ENCODE peak calls at places on chromosomes 3 and 15, in ten cellular contexts. C is GM13976, E is fibroblast of mammary gland, S is fibroblast of lung, V is uterus, D is upper lobe of right lung, K is cardiac muscle cell, N is ascending aorta, P is ovary, Q is B cell. X is an unnamed sample.

GRCh38 chr15:73704869-73705645 is 20.9 kb downstream of the CD276 start:
- DNase-seq in C (peak), E (peak), S (peak), V (peak), D (peak), K (peak), N (no peak), P (peak), Q (peak), X (peak)

GRCh38 chr15:93296786-93297500 is 207.9 kb upstream of the RGMA start:
- DNase-seq in C (no peak), E (no peak), S (no peak), V (no peak), D (no peak), K (no peak), N (no peak), P (no peak), Q (no peak), X (no peak)

GRCh38 chr3:144270100-144270499 is 298.5 kb downstream of the DIPK2A start:
- DNase-seq in C (no peak), E (no peak), S (no peak), V (no peak), D (no peak), K (no peak), N (no peak), P (no peak), Q (no peak), X (no peak)

GRCh38 chr15:81612631-81613030 is 238.6 kb upstream of the TMC3 start:
- DNase-seq in C (no peak), E (no peak), S (no peak), V (no peak), D (no peak), K (no peak), N (no peak), P (no peak), Q (no peak), X (no peak)

GRCh38 chr3:25350741-25351140 is 77.3 kb upstream of the RARB start:
- DNase-seq in C (no peak), E (no peak), S (no peak), V (no peak), D (no peak), K (no peak), N (no peak), P (no peak), Q (no peak), X (no peak)

GRCh38 chr3:177483182-177483967 is 286.1 kb upstream of the TBL1XR1 start:
- DNase-seq in C (no peak), E (no peak), S (no peak), V (no peak), D (no peak), K (no peak), N (no peak), P (no peak), Q (no peak), X (no peak)

GRCh38 chr3:130480736-130481135 is 36.2 kb upstream of the COL6A6 start:
- DNase-seq in C (no peak), E (peak), S (peak), V (peak), D (no peak), K (peak), N (no peak), P (peak), Q (no peak), X (no peak)

GRCh38 chr3:72547183-72547582 is 301.1 kb downstream of the SHQ1 start:
- DNase-seq in C (no peak), E (no peak), S (no peak), V (no peak), D (no peak), K (no peak), N (no peak), P (no peak), Q (no peak), X (no peak)

GRCh38 chr15:69612112-69612511 is 159.5 kb downstream of the RPLP1 start:
- DNase-seq in C (no peak), E (no peak), S (no peak), V (no peak), D (no peak), K (peak), N (no peak), P (no peak), Q (no peak), X (no peak)

GRCh38 chr3:46882377-46883015 is 5.0 kb downstream of the PTH1R start:
- DNase-seq in C (no peak), E (peak), S (peak), V (peak), D (no peak), K (peak), N (no peak), P (peak), Q (no peak), X (peak)

GRCh38 chr3:124878561-124879394 is 8.4 kb downstream of the ITGB5 start:
- DNase-seq in C (no peak), E (peak), S (peak), V (peak), D (no peak), K (no peak), N (no peak), P (no peak), Q (no peak), X (no peak)

GRCh38 chr3:126538966-126539365 is 15.0 kb downstream of the CHST13 start:
- DNase-seq in C (no peak), E (no peak), S (no peak), V (no peak), D (no peak), K (no peak), N (no peak), P (no peak), Q (peak), X (no peak)

GRCh38 chr3:187150599-187150998 is 11.3 kb upstream of the RPL39L start:
- DNase-seq in C (no peak), E (no peak), S (no peak), V (no peak), D (no peak), K (no peak), N (no peak), P (no peak), Q (peak), X (no peak)

GRCh38 chr3:29764603-29765254 is 483.9 kb downstream of the RBMS3 start:
- DNase-seq in C (no peak), E (peak), S (peak), V (no peak), D (no peak), K (no peak), N (no peak), P (no peak), Q (no peak), X (no peak)

GRCh38 chr3:13572926-13573623 is 24.1 kb downstream of the FBLN2 start:
- DNase-seq in C (no peak), E (no peak), S (no peak), V (no peak), D (no peak), K (no peak), N (no peak), P (no peak), Q (no peak), X (no peak)

DNA sequence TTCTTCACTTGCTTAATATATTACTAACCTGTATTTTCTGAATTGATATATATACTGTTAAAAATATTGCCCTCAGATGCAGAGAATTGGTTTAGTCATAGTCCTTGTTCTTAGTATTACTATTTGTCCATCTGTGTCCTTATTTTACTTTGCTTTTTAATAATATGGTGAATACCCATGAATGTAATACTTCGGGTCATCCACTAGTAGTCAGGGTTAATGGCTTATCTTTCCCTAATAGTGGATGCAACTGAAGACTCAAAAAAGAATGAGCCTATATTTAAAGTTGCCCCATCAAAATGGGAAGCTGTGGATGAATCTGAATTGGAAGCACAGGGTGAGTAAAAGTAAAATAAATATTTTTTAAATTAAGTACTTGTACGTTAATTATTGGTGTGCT is 36.5 kb downstream of the U2SURP start:
- DNase-seq in C (no peak), E (peak), S (no peak), V (no peak), D (no peak), K (no peak), N (no peak), P (no peak), Q (no peak), X (no peak)
- TF ChIP-seq CTCF in C (no peak), E (peak), S (no peak), V (no peak), D (no peak), K (no peak), N (no peak), P (no peak), Q (peak), X (no peak)

GRCh38 chr3:179324270-179324754 is 1.5 kb downstream of the ZNF639 start:
- DNase-seq in C (peak), E (peak), S (peak), V (no peak), D (no peak), K (no peak), N (no peak), P (no peak), Q (no peak), X (peak)

GRCh38 chr3:179318876-179319275 is 4.0 kb upstream of the ZNF639 start:
- DNase-seq in C (no peak), E (no peak), S (no peak), V (no peak), D (no peak), K (no peak), N (no peak), P (no peak), Q (no peak), X (no peak)

GRCh38 chr3:179322481-179323196 is at the start of gene ZNF639:
- DNase-seq in C (peak), E (peak), S (peak), V (peak), D (peak), K (peak), N (peak), P (peak), Q (peak), X (peak)

GRCh38 chr3:179321585-179322322 is 1.1 kb upstream of the ZNF639 start:
- DNase-seq in C (peak), E (peak), S (peak), V (peak), D (no peak), K (peak), N (no peak), P (no peak), Q (no peak), X (no peak)

GRCh38 chr3:179323197-179323901 is 518 bp downstream of the ZNF639 start:
- DNase-seq in C (peak), E (peak), S (peak), V (peak), D (peak), K (peak), N (peak), P (peak), Q (peak), X (peak)
- TF ChIP-seq CTCF in C (no peak), E (no peak), S (no peak), V (no peak), D (no peak), K (no peak), N (no peak), P (no peak), Q (no peak), X (peak)

DNA sequence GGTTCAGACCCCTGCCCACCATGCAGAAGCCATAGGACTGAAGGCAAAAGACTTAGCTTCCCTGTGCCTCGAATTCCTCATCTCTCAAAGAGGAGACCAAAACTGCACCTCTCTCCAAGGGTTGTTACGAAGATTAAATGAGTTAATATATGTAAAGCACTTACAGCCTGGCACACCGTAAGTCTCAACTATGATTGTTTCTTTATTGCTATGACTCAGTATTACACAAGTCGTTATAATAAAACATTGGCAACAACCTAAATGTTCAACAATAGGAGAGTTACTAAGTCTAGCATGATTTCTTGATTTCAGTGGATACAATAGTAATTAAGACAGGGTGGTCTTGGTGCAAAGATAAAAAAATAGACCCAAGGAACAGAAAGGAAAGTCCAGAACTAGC is 19.6 kb upstream of the FGD5 start:
- DNase-seq in C (no peak), E (peak), S (no peak), V (no peak), D (no peak), K (no peak), N (no peak), P (no peak), Q (no peak), X (no peak)
- TF ChIP-seq CTCF in C (no peak), E (no peak), S (no peak), V (no peak), D (no peak), K (no peak), N (no peak), P (no peak), Q (no peak), X (no peak)

GRCh38 chr3:140742116-140742515 is 64.3 kb downstream of the TRIM42 start:
- DNase-seq in C (no peak), E (no peak), S (no peak), V (no peak), D (no peak), K (no peak), N (no peak), P (no peak), Q (no peak), X (no peak)

GRCh38 chr3:140733623-140734022 is 55.8 kb downstream of the TRIM42 start:
- DNase-seq in C (no peak), E (no peak), S (no peak), V (no peak), D (no peak), K (no peak), N (no peak), P (no peak), Q (no peak), X (no peak)

GRCh38 chr3:140731440-140732119 is 53.7 kb downstream of the TRIM42 start:
- DNase-seq in C (no peak), E (no peak), S (no peak), V (no peak), D (no peak), K (no peak), N (no peak), P (no peak), Q (no peak), X (no peak)

DNA sequence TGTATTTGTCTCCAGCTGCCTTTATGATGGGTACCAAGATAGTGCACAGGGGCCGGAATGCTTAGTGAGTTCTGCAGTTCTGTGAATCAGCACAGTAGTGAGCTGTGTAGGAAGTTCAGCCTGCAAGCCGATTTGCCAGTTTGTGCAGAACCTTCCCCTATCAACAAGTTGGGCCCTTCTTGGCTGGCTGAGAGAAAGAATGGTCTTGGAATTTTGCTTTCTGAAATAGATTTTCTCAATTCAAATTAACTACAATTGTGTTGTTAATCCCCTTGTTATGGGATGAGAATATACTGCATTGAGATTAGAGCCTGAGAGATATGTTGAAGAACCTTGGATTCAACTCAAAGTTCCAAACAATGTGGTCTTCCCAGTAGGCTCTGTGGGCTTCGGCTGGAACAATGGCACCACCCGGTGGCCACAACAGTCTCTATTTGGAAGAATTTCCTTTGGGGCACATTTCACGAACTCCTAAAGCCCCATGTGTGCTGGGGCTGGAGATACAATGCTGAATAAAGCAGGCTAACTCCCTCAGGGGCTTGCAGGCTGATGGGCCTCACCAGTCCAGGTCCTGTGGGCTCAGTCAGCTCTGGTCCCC is 59.1 kb downstream of the TRIM42 start:
- DNase-seq in C (peak), E (peak), S (peak), V (peak), D (no peak), K (peak), N (no peak), P (peak), Q (no peak), X (peak)
- TF ChIP-seq CTCF in C (peak), E (peak), S (peak), V (peak), D (peak), K (peak), N (no peak), P (peak), Q (no peak), X (peak)

X was measured in GM13977.